ENCODE peak calls at places on chromosomes 16 and 17, in four cellular contexts. A is left cardiac atrium; M is activated T-cell treated with anti-CD3 and anti-CD28 coated beads, Interleukin-2, amount 50 U/mL, for 4 hours; D is GOT3. V is an unnamed sample.

GRCh38 chr17:49442051-49442450 is 27.4 kb upstream of the PHB1 start:
- DNase-seq in D (no peak), M (no peak), A (no peak), V (no peak)

GRCh38 chr17:64133546-64134215 is 3.7 kb upstream of the ERN1 start:
- DNase-seq in D (no peak), A (no peak), M (no peak), V (peak; percentile 71)

GRCh38 chr16:30033270-30033669 is 2.2 kb upstream of the TLCD3B start:
- DNase-seq in M (no peak), D (no peak), A (no peak), V (no peak)

GRCh38 chr17:69067274-69068047 is 6.7 kb upstream of the ABCA9 start:
- DNase-seq in M (no peak), D (no peak), A (no peak), V (no peak)

GRCh38 chr17:65857713-65858112 is 296.3 kb upstream of the AXIN2 start:
- DNase-seq in D (no peak), M (no peak), A (no peak), V (no peak)

GRCh38 chr16:53726625-53727024 is 22.7 kb downstream of the FTO start:
- DNase-seq in M (no peak), A (no peak), D (no peak), V (peak; percentile 19)

GRCh38 chr17:73628642-73629552 is 15.3 kb downstream of the SDK2 start:
- DNase-seq in D (no peak), A (no peak), M (no peak), V (no peak)

GRCh38 chr16:73025111-73025505 is 22.8 kb downstream of the ZFHX3 start:
- DNase-seq in D (no peak), M (no peak), A (peak; percentile 48), V (no peak)

GRCh38 chr16:5450435-5451104 is 353.0 kb upstream of the EEF2KMT start:
- DNase-seq in M (no peak), A (no peak), D (no peak), V (no peak)

GRCh38 chr16:31875112-31875803 is 1.7 kb downstream of the ZNF267 start:
- DNase-seq in D (no peak), M (no peak), A (no peak), V (no peak)

GRCh38 chr17:54948380-54948779 is 20.1 kb downstream of the COX11 start:
- DNase-seq in A (no peak), M (no peak), D (no peak), V (peak; percentile 30)

GRCh38 chr16:87541004-87541881 is 48.4 kb upstream of the ZCCHC14 start:
- DNase-seq in M (no peak), A (peak; percentile 84), D (peak; percentile 28), V (no peak)

GRCh38 chr16:12276631-12277030 is 300.1 kb downstream of the SNX29 start:
- DNase-seq in D (no peak), M (no peak), A (no peak), V (no peak)

GRCh38 chr16:89360760-89361435 is 129.5 kb downstream of the ANKRD11 start:
- DNase-seq in A (no peak), M (peak; percentile 60), D (no peak), V (no peak)

GRCh38 chr17:68020451-68020779 is 15.1 kb upstream of the KPNA2 start:
- DNase-seq in D (no peak), A (no peak), M (no peak), V (no peak)

GRCh38 chr17:73324711-73325526 is 13.1 kb upstream of the CDC42EP4 start:
- DNase-seq in M (no peak), D (no peak), A (no peak), V (no peak)

GRCh38 chr16:5461574-5461973 is 364.0 kb upstream of the EEF2KMT start:
- DNase-seq in A (no peak), D (no peak), M (no peak), V (no peak)

GRCh38 chr16:7216719-7217118 is 115.9 kb upstream of the RBFOX1 start:
- DNase-seq in D (no peak), M (no peak), A (no peak), V (no peak)

GRCh38 chr16:58970775-58971174 is 236.7 kb upstream of the GOT2 start:
- DNase-seq in A (no peak), D (no peak), M (no peak), V (no peak)

V was measured in LoVo.